ENCODE peak calls at places on chromosomes 12 and 14, in eight cellular contexts. One of them, this sample, is unnamed.

GRCh38 chr14:104135904-104136471 is 2.4 kb upstream of the KIF26A start:
- DNase-seq in heart left ventricle: peak
- DNase-seq in mucosa of descending colon: peak
- DNase-seq in progenitor cell of endocrine pancreas: no peak
- DNase-seq in CD4-positive, CD25-positive, alpha-beta regulatory T cell: no peak
- DNase-seq in stimulated activated CD4-positive, alpha-beta T cell treated with anti-CD3 and anti-CD28 coated beads, TNF-alpha, amount 100 ng/mL, for 4 hours: no peak
- DNase-seq in mesendoderm: no peak
- DNase-seq in HuH-7.5: no peak
- DNase-seq in this sample: peak

GRCh38 chr14:32588448-32589320 is 259.6 kb downstream of the AKAP6 start:
- DNase-seq in heart left ventricle: no peak
- DNase-seq in mucosa of descending colon: no peak
- DNase-seq in progenitor cell of endocrine pancreas: no peak
- DNase-seq in CD4-positive, CD25-positive, alpha-beta regulatory T cell: no peak
- DNase-seq in stimulated activated CD4-positive, alpha-beta T cell treated with anti-CD3 and anti-CD28 coated beads, TNF-alpha, amount 100 ng/mL, for 4 hours: no peak
- DNase-seq in mesendoderm: peak
- DNase-seq in HuH-7.5: no peak
- DNase-seq in this sample: peak

GRCh38 chr12:53098354-53098981 is 1.0 kb downstream of the IGFBP6 start:
- DNase-seq in heart left ventricle: peak
- DNase-seq in mucosa of descending colon: no peak
- DNase-seq in progenitor cell of endocrine pancreas: no peak
- DNase-seq in CD4-positive, CD25-positive, alpha-beta regulatory T cell: no peak
- DNase-seq in stimulated activated CD4-positive, alpha-beta T cell treated with anti-CD3 and anti-CD28 coated beads, TNF-alpha, amount 100 ng/mL, for 4 hours: no peak
- DNase-seq in mesendoderm: peak
- DNase-seq in HuH-7.5: no peak
- DNase-seq in this sample: peak

GRCh38 chr14:100824156-100824555 is 1.8 kb upstream of the MEG3 start:
- DNase-seq in heart left ventricle: peak
- DNase-seq in mucosa of descending colon: no peak
- DNase-seq in progenitor cell of endocrine pancreas: no peak
- DNase-seq in CD4-positive, CD25-positive, alpha-beta regulatory T cell: no peak
- DNase-seq in stimulated activated CD4-positive, alpha-beta T cell treated with anti-CD3 and anti-CD28 coated beads, TNF-alpha, amount 100 ng/mL, for 4 hours: no peak
- DNase-seq in mesendoderm: peak
- DNase-seq in HuH-7.5: no peak
- DNase-seq in this sample: peak

GRCh38 chr12:57148469-57149308 is 1.3 kb upstream of the LRP1-AS start:
- DNase-seq in heart left ventricle: peak
- DNase-seq in mucosa of descending colon: peak
- DNase-seq in progenitor cell of endocrine pancreas: no peak
- DNase-seq in CD4-positive, CD25-positive, alpha-beta regulatory T cell: no peak
- DNase-seq in stimulated activated CD4-positive, alpha-beta T cell treated with anti-CD3 and anti-CD28 coated beads, TNF-alpha, amount 100 ng/mL, for 4 hours: no peak
- DNase-seq in mesendoderm: no peak
- DNase-seq in HuH-7.5: no peak
- DNase-seq in this sample: no peak

GRCh38 chr12:41697161-41697560 is 447.5 kb downstream of the GXYLT1 start:
- DNase-seq in heart left ventricle: no peak
- DNase-seq in mucosa of descending colon: no peak
- DNase-seq in progenitor cell of endocrine pancreas: no peak
- DNase-seq in CD4-positive, CD25-positive, alpha-beta regulatory T cell: no peak
- DNase-seq in stimulated activated CD4-positive, alpha-beta T cell treated with anti-CD3 and anti-CD28 coated beads, TNF-alpha, amount 100 ng/mL, for 4 hours: no peak
- DNase-seq in mesendoderm: no peak
- DNase-seq in HuH-7.5: no peak
- DNase-seq in this sample: no peak

GRCh38 chr14:103545219-103545914 is 16.4 kb downstream of the TRMT61A start:
- DNase-seq in heart left ventricle: no peak
- DNase-seq in mucosa of descending colon: peak
- DNase-seq in progenitor cell of endocrine pancreas: no peak
- DNase-seq in CD4-positive, CD25-positive, alpha-beta regulatory T cell: no peak
- DNase-seq in stimulated activated CD4-positive, alpha-beta T cell treated with anti-CD3 and anti-CD28 coated beads, TNF-alpha, amount 100 ng/mL, for 4 hours: no peak
- DNase-seq in mesendoderm: no peak
- DNase-seq in HuH-7.5: no peak
- DNase-seq in this sample: no peak

GRCh38 chr12:110135012-110135411 is 10.9 kb downstream of the IFT81 start:
- DNase-seq in heart left ventricle: no peak
- DNase-seq in mucosa of descending colon: no peak
- DNase-seq in progenitor cell of endocrine pancreas: no peak
- DNase-seq in CD4-positive, CD25-positive, alpha-beta regulatory T cell: no peak
- DNase-seq in stimulated activated CD4-positive, alpha-beta T cell treated with anti-CD3 and anti-CD28 coated beads, TNF-alpha, amount 100 ng/mL, for 4 hours: no peak
- DNase-seq in mesendoderm: no peak
- DNase-seq in HuH-7.5: no peak
- DNase-seq in this sample: no peak

GRCh38 chr12:88391556-88391955 is 188.7 kb downstream of the KITLG start:
- DNase-seq in heart left ventricle: no peak
- DNase-seq in mucosa of descending colon: no peak
- DNase-seq in progenitor cell of endocrine pancreas: no peak
- DNase-seq in CD4-positive, CD25-positive, alpha-beta regulatory T cell: no peak
- DNase-seq in stimulated activated CD4-positive, alpha-beta T cell treated with anti-CD3 and anti-CD28 coated beads, TNF-alpha, amount 100 ng/mL, for 4 hours: no peak
- DNase-seq in mesendoderm: no peak
- DNase-seq in HuH-7.5: no peak
- DNase-seq in this sample: no peak

GRCh38 chr14:99064262-99064954 is 207.6 kb downstream of the BCL11B start:
- DNase-seq in heart left ventricle: no peak
- DNase-seq in mucosa of descending colon: no peak
- DNase-seq in progenitor cell of endocrine pancreas: no peak
- DNase-seq in CD4-positive, CD25-positive, alpha-beta regulatory T cell: no peak
- DNase-seq in stimulated activated CD4-positive, alpha-beta T cell treated with anti-CD3 and anti-CD28 coated beads, TNF-alpha, amount 100 ng/mL, for 4 hours: no peak
- DNase-seq in mesendoderm: no peak
- DNase-seq in HuH-7.5: no peak
- DNase-seq in this sample: no peak

GRCh38 chr12:121467638-121468403 is 67.9 kb downstream of the RNF34 start:
- DNase-seq in heart left ventricle: peak
- DNase-seq in mucosa of descending colon: no peak
- DNase-seq in progenitor cell of endocrine pancreas: peak
- DNase-seq in CD4-positive, CD25-positive, alpha-beta regulatory T cell: no peak
- DNase-seq in stimulated activated CD4-positive, alpha-beta T cell treated with anti-CD3 and anti-CD28 coated beads, TNF-alpha, amount 100 ng/mL, for 4 hours: no peak
- DNase-seq in mesendoderm: peak
- DNase-seq in HuH-7.5: peak
- DNase-seq in this sample: peak

GRCh38 chr14:101480022-101480746 is 81.1 kb upstream of the DIO3 start:
- DNase-seq in heart left ventricle: no peak
- DNase-seq in mucosa of descending colon: peak
- DNase-seq in progenitor cell of endocrine pancreas: no peak
- DNase-seq in CD4-positive, CD25-positive, alpha-beta regulatory T cell: no peak
- DNase-seq in stimulated activated CD4-positive, alpha-beta T cell treated with anti-CD3 and anti-CD28 coated beads, TNF-alpha, amount 100 ng/mL, for 4 hours: no peak
- DNase-seq in mesendoderm: no peak
- DNase-seq in HuH-7.5: no peak
- DNase-seq in this sample: peak

GRCh38 chr14:32324601-32325000 is 4.5 kb upstream of the AKAP6 start:
- DNase-seq in heart left ventricle: no peak
- DNase-seq in mucosa of descending colon: no peak
- DNase-seq in progenitor cell of endocrine pancreas: no peak
- DNase-seq in CD4-positive, CD25-positive, alpha-beta regulatory T cell: no peak
- DNase-seq in stimulated activated CD4-positive, alpha-beta T cell treated with anti-CD3 and anti-CD28 coated beads, TNF-alpha, amount 100 ng/mL, for 4 hours: no peak
- DNase-seq in mesendoderm: no peak
- DNase-seq in HuH-7.5: no peak
- DNase-seq in this sample: no peak

GRCh38 chr12:64923536-64923935 is 99.1 kb downstream of the TBC1D30 start:
- DNase-seq in heart left ventricle: no peak
- DNase-seq in mucosa of descending colon: no peak
- DNase-seq in progenitor cell of endocrine pancreas: no peak
- DNase-seq in CD4-positive, CD25-positive, alpha-beta regulatory T cell: no peak
- DNase-seq in stimulated activated CD4-positive, alpha-beta T cell treated with anti-CD3 and anti-CD28 coated beads, TNF-alpha, amount 100 ng/mL, for 4 hours: no peak
- DNase-seq in mesendoderm: no peak
- DNase-seq in HuH-7.5: no peak
- DNase-seq in this sample: no peak

GRCh38 chr14:100893760-100894159 is 9.8 kb downstream of the RTL1 start:
- DNase-seq in heart left ventricle: no peak
- DNase-seq in mucosa of descending colon: no peak
- DNase-seq in progenitor cell of endocrine pancreas: no peak
- DNase-seq in CD4-positive, CD25-positive, alpha-beta regulatory T cell: no peak
- DNase-seq in stimulated activated CD4-positive, alpha-beta T cell treated with anti-CD3 and anti-CD28 coated beads, TNF-alpha, amount 100 ng/mL, for 4 hours: no peak
- DNase-seq in mesendoderm: no peak
- DNase-seq in HuH-7.5: no peak
- DNase-seq in this sample: no peak

GRCh38 chr14:75126121-75126544 is 715 bp downstream of the NEK9 start:
- DNase-seq in heart left ventricle: no peak
- DNase-seq in mucosa of descending colon: no peak
- DNase-seq in progenitor cell of endocrine pancreas: no peak
- DNase-seq in CD4-positive, CD25-positive, alpha-beta regulatory T cell: no peak
- DNase-seq in stimulated activated CD4-positive, alpha-beta T cell treated with anti-CD3 and anti-CD28 coated beads, TNF-alpha, amount 100 ng/mL, for 4 hours: no peak
- DNase-seq in mesendoderm: no peak
- DNase-seq in HuH-7.5: no peak
- DNase-seq in this sample: no peak